ENCODE peak calls at places on chromosomes 13 and 19, in nine cellular contexts. W is mesendoderm, L is T-helper 2 cell, P is mesenteric fat pad, N is NCI-H345, G is T-cell, B is stromal cell of bone marrow, M is NCI-H2107, C is ELR. Y is an unnamed sample.
A peak's percentile ranks its signal among the peaks of the same experiment; 100 is the strongest.

GRCh38 chr13:110562696-110563462 is 1.4 kb upstream of the RAB20 start:
- DNase-seq in G (no peak), C (no peak), M (no peak), P (peak; percentile 60), L (no peak), B (no peak), N (no peak), W (no peak), Y (no peak)

GRCh38 chr19:20611866-20612265 is 46.3 kb upstream of the ZNF737 start:
- DNase-seq in B (no peak), C (no peak), L (no peak), W (no peak), G (no peak), P (no peak), N (no peak), M (no peak), Y (no peak)

GRCh38 chr13:40665754-40666057 is 735 bp downstream of the FOXO1 start:
- DNase-seq in G (peak; percentile 40), L (peak; percentile 24), P (no peak), W (peak; percentile 60), N (peak; percentile 37), M (no peak), C (peak; percentile 29), B (no peak), Y (no peak)

GRCh38 chr13:26019241-26019640 is 32.6 kb downstream of the SHISA2 start:
- DNase-seq in B (no peak), M (no peak), C (no peak), N (no peak), L (no peak), W (no peak), P (no peak), G (no peak), Y (no peak)

GRCh38 chr19:1256646-1257474 is 8.5 kb downstream of the MIDN start:
- DNase-seq in C (no peak), M (no peak), N (no peak), P (no peak), B (no peak), G (no peak), W (no peak), L (no peak), Y (no peak)

GRCh38 chr13:67841071-67841470 is 610.9 kb upstream of the PCDH9 start:
- DNase-seq in P (no peak), C (no peak), W (peak; percentile 63), M (no peak), N (no peak), G (no peak), L (no peak), B (no peak), Y (no peak)

GRCh38 chr19:9309974-9310446 is 372 bp upstream of the ZNF699 start:
- DNase-seq in G (no peak), W (peak; percentile 97), M (peak; percentile 92), P (peak; percentile 93), C (peak; percentile 96), N (peak; percentile 97), B (peak; percentile 82), L (no peak), Y (peak; percentile 97)

GRCh38 chr19:58581227-58582141 is 8.3 kb upstream of the MZF1 start:
- DNase-seq in P (peak; percentile 93), L (peak; percentile 86), B (peak; percentile 83), C (peak; percentile 85), G (peak; percentile 85), N (no peak), W (peak; percentile 96), M (no peak), Y (peak; percentile 92)

GRCh38 chr19:38444026-38444425 is 10.5 kb downstream of the RYR1 start:
- DNase-seq in G (no peak), M (no peak), C (no peak), N (no peak), P (no peak), W (no peak), B (no peak), L (no peak), Y (no peak)

GRCh38 chr19:34707661-34708060 is 26.4 kb upstream of the ZNF181 start:
- DNase-seq in W (no peak), P (no peak), G (no peak), C (no peak), N (no peak), L (no peak), B (no peak), M (no peak), Y (no peak)

GRCh38 chr13:42497798-42498197 is 76.2 kb upstream of the TNFSF11 start:
- DNase-seq in B (no peak), M (no peak), C (peak; percentile 73), P (no peak), N (no peak), G (no peak), W (no peak), L (no peak), Y (no peak)

GRCh38 chr19:43552616-43553015 is 19.6 kb downstream of the ZNF575 start:
- DNase-seq in G (no peak), N (no peak), W (no peak), B (no peak), P (no peak), L (no peak), C (no peak), M (no peak), Y (peak; percentile 30)

GRCh38 chr19:1112254-1113208 is 8.7 kb downstream of the GPX4 start:
- DNase-seq in M (no peak), G (no peak), L (no peak), B (no peak), P (no peak), N (no peak), C (no peak), W (peak; percentile 54), Y (no peak)

GRCh38 chr13:52652980-52653303 is 306 bp downstream of the SUGT1 start:
- DNase-seq in M (no peak), P (no peak), B (no peak), W (no peak), L (no peak), C (no peak), N (no peak), G (no peak), Y (no peak)

GRCh38 chr19:47456721-47457478 is 14.8 kb downstream of the SLC8A2 start:
- DNase-seq in C (no peak), B (no peak), W (no peak), G (no peak), L (no peak), M (no peak), N (no peak), P (no peak), Y (peak; percentile 51)

GRCh38 chr19:10290439-10290875 is 705 bp downstream of the ICAM5 start:
- DNase-seq in M (no peak), W (peak; percentile 21), C (peak; percentile 43), L (no peak), B (no peak), G (no peak), N (no peak), P (no peak), Y (peak; percentile 79)

GRCh38 chr13:28001837-28002473 is 13.5 kb upstream of the URAD start:
- DNase-seq in G (no peak), N (no peak), B (no peak), C (no peak), P (no peak), L (no peak), M (no peak), W (no peak), Y (no peak)

GRCh38 chr19:6470173-6470572 is 6.1 kb downstream of the CRB3 start:
- DNase-seq in M (no peak), B (no peak), G (no peak), P (no peak), W (no peak), L (no peak), N (no peak), C (no peak), Y (no peak)

GRCh38 chr19:27776020-27776419 is 1436.9 kb downstream of the UQCRFS1 start:
- DNase-seq in N (no peak), L (no peak), P (no peak), W (peak; percentile 66), B (no peak), C (peak; percentile 59), G (no peak), M (no peak), Y (no peak)

GRCh38 chr19:46975918-46976782 is 43.5 kb upstream of the NPAS1 start:
- DNase-seq in B (peak; percentile 97), P (peak; percentile 94), M (no peak), C (peak; percentile 82), N (no peak), G (no peak), W (peak; percentile 97), L (no peak), Y (peak; percentile 97)

GRCh38 chr19:49881186-49881585 is 3.7 kb downstream of the TBC1D17 start:
- DNase-seq in L (no peak), G (no peak), C (no peak), W (no peak), N (no peak), B (no peak), P (no peak), M (no peak), Y (peak; percentile 81)

GRCh38 chr19:43691755-43692154 is 21.8 kb upstream of the PLAUR start:
- DNase-seq in P (no peak), B (no peak), N (no peak), M (no peak), W (no peak), C (no peak), G (no peak), L (no peak), Y (no peak)

GRCh38 chr19:4379383-4380253 is 20.7 kb downstream of the SH3GL1 start:
- DNase-seq in P (no peak), B (no peak), C (peak; percentile 33), W (no peak), G (no peak), L (no peak), N (peak; percentile 59), M (no peak), Y (peak; percentile 95)

GRCh38 chr13:95298971-95299627 is 2.2 kb downstream of the ABCC4 start:
- DNase-seq in G (no peak), N (no peak), B (no peak), L (no peak), W (peak; percentile 41), M (no peak), P (no peak), C (peak; percentile 89), Y (no peak)

GRCh38 chr13:26308836-26309235 is 54.9 kb downstream of the CDK8 start:
- DNase-seq in L (no peak), M (no peak), C (no peak), N (no peak), W (no peak), G (no peak), P (no peak), B (no peak), Y (no peak)

GRCh38 chr19:47226426-47227346 is 4.3 kb downstream of the BBC3 start:
- DNase-seq in P (no peak), B (no peak), G (no peak), L (no peak), C (peak; percentile 81), N (peak; percentile 25), W (peak; percentile 89), M (no peak), Y (peak; percentile 95)

GRCh38 chr13:113470073-113470472 is 16.8 kb upstream of the ADPRHL1 start:
- DNase-seq in N (no peak), C (no peak), L (no peak), M (no peak), B (no peak), P (no peak), W (no peak), G (no peak), Y (no peak)

GRCh38 chr13:111241006-111241755 is 79.3 kb upstream of the TEX29 start:
- DNase-seq in P (no peak), C (no peak), W (no peak), L (no peak), B (no peak), N (peak; percentile 86), G (no peak), M (no peak), Y (no peak)

Y was measured in kidney.